ENCODE peak calls at places on chromosomes 13 and 19, in nine cellular contexts. One of them, this sample, is unnamed.

GRCh38 chr13:38514575-38514974 is 164.9 kb downstream of the UFM1 start:
- DNase-seq in COR-L47: no peak
- DNase-seq in Right ventricle myocardium superior: no peak
- DNase-seq in H9: no peak
- DNase-seq in GM10248: no peak
- DNase-seq in B cell: no peak
- DNase-seq in activated naive CD4-positive, alpha-beta T cell: no peak
- DNase-seq in MCF 10A: no peak
- DNase-seq in CD4-positive, alpha-beta memory T cell: no peak
- DNase-seq in this sample: no peak

GRCh38 chr19:34308381-34309367 is 54.3 kb downstream of the GARRE1 start:
- DNase-seq in COR-L47: no peak
- DNase-seq in Right ventricle myocardium superior: no peak
- DNase-seq in H9: no peak
- DNase-seq in GM10248: no peak
- DNase-seq in B cell: no peak
- DNase-seq in activated naive CD4-positive, alpha-beta T cell: no peak
- DNase-seq in MCF 10A: no peak
- DNase-seq in CD4-positive, alpha-beta memory T cell: peak
- DNase-seq in this sample: no peak

GRCh38 chr19:56369886-56370676 is 23.3 kb downstream of the ZNF582 start:
- DNase-seq in COR-L47: no peak
- DNase-seq in Right ventricle myocardium superior: no peak
- DNase-seq in H9: no peak
- DNase-seq in GM10248: no peak
- DNase-seq in B cell: no peak
- DNase-seq in activated naive CD4-positive, alpha-beta T cell: no peak
- DNase-seq in MCF 10A: no peak
- DNase-seq in CD4-positive, alpha-beta memory T cell: no peak
- DNase-seq in this sample: no peak

GRCh38 chr19:38665950-38666661 is 18.7 kb downstream of the ACTN4 start:
- DNase-seq in COR-L47: no peak
- DNase-seq in Right ventricle myocardium superior: peak
- DNase-seq in H9: peak
- DNase-seq in GM10248: no peak
- DNase-seq in B cell: no peak
- DNase-seq in activated naive CD4-positive, alpha-beta T cell: no peak
- DNase-seq in MCF 10A: peak
- DNase-seq in CD4-positive, alpha-beta memory T cell: no peak
- DNase-seq in this sample: no peak

GRCh38 chr13:40476175-40476958 is 190.1 kb downstream of the FOXO1 start:
- DNase-seq in COR-L47: no peak
- DNase-seq in Right ventricle myocardium superior: no peak
- DNase-seq in H9: no peak
- DNase-seq in GM10248: no peak
- DNase-seq in B cell: no peak
- DNase-seq in activated naive CD4-positive, alpha-beta T cell: no peak
- DNase-seq in MCF 10A: peak
- DNase-seq in CD4-positive, alpha-beta memory T cell: no peak
- DNase-seq in this sample: no peak

GRCh38 chr13:20616059-20616797 is 49.3 kb downstream of the IFT88 start:
- DNase-seq in COR-L47: no peak
- DNase-seq in Right ventricle myocardium superior: no peak
- DNase-seq in H9: no peak
- DNase-seq in GM10248: no peak
- DNase-seq in B cell: no peak
- DNase-seq in activated naive CD4-positive, alpha-beta T cell: no peak
- DNase-seq in MCF 10A: peak
- DNase-seq in CD4-positive, alpha-beta memory T cell: no peak
- DNase-seq in this sample: no peak

GRCh38 chr19:1046117-1046626 is 6.3 kb downstream of the ABCA7 start:
- DNase-seq in COR-L47: no peak
- DNase-seq in Right ventricle myocardium superior: no peak
- DNase-seq in H9: peak
- DNase-seq in GM10248: no peak
- DNase-seq in B cell: no peak
- DNase-seq in activated naive CD4-positive, alpha-beta T cell: no peak
- DNase-seq in MCF 10A: no peak
- DNase-seq in CD4-positive, alpha-beta memory T cell: no peak
- DNase-seq in this sample: no peak

GRCh38 chr19:43594710-43595604 is 977 bp downstream of the IRGQ start:
- DNase-seq in COR-L47: peak
- DNase-seq in Right ventricle myocardium superior: peak
- DNase-seq in H9: peak
- DNase-seq in GM10248: peak
- DNase-seq in B cell: peak
- DNase-seq in activated naive CD4-positive, alpha-beta T cell: peak
- DNase-seq in MCF 10A: peak
- DNase-seq in CD4-positive, alpha-beta memory T cell: peak
- DNase-seq in this sample: peak

GRCh38 chr13:32663660-32664059 is 77.4 kb downstream of the PDS5B start:
- DNase-seq in COR-L47: no peak
- DNase-seq in Right ventricle myocardium superior: no peak
- DNase-seq in H9: no peak
- DNase-seq in GM10248: no peak
- DNase-seq in B cell: no peak
- DNase-seq in activated naive CD4-positive, alpha-beta T cell: no peak
- DNase-seq in MCF 10A: no peak
- DNase-seq in CD4-positive, alpha-beta memory T cell: no peak
- DNase-seq in this sample: no peak

GRCh38 chr13:100298116-100298681 is 209.3 kb downstream of the PCCA start:
- DNase-seq in COR-L47: no peak
- DNase-seq in Right ventricle myocardium superior: no peak
- DNase-seq in H9: no peak
- DNase-seq in GM10248: no peak
- DNase-seq in B cell: no peak
- DNase-seq in activated naive CD4-positive, alpha-beta T cell: no peak
- DNase-seq in MCF 10A: no peak
- DNase-seq in CD4-positive, alpha-beta memory T cell: no peak
- DNase-seq in this sample: no peak

GRCh38 chr13:66559093-66559492 is 671.0 kb downstream of the PCDH9 start:
- DNase-seq in COR-L47: no peak
- DNase-seq in Right ventricle myocardium superior: no peak
- DNase-seq in H9: no peak
- DNase-seq in GM10248: no peak
- DNase-seq in B cell: no peak
- DNase-seq in activated naive CD4-positive, alpha-beta T cell: no peak
- DNase-seq in MCF 10A: no peak
- DNase-seq in CD4-positive, alpha-beta memory T cell: no peak
- DNase-seq in this sample: no peak

GRCh38 chr19:17333611-17334413 is 843 bp downstream of the ANO8 start:
- DNase-seq in COR-L47: no peak
- DNase-seq in Right ventricle myocardium superior: no peak
- DNase-seq in H9: peak
- DNase-seq in GM10248: peak
- DNase-seq in B cell: peak
- DNase-seq in activated naive CD4-positive, alpha-beta T cell: peak
- DNase-seq in MCF 10A: peak
- DNase-seq in CD4-positive, alpha-beta memory T cell: peak
- DNase-seq in this sample: peak

This sample was measured in NCI-H1417.